ENCODE peak calls at places on chromosome 22, in four cellular contexts. M is activated T-cell treated with anti-CD3 and anti-CD28 coated beads, Interleukin-2, amount 50 U/mL, for 72 hours; Z is iris pigment epithelial cell; N is psoas muscle. T is an unnamed sample.
A peak's percentile ranks its signal among the peaks of the same experiment; 100 is the strongest.

GRCh38 chr22:33735978-33736377 is 184.3 kb downstream of the LARGE1 start:
- DNase-seq in M (no peak), Z (no peak), N (no peak), T (no peak)

GRCh38 chr22:31719850-31720471 is 30.0 kb downstream of the PRR14L start:
- DNase-seq in M (no peak), Z (no peak), N (no peak), T (no peak)

GRCh38 chr22:37330200-37331033 is 48.1 kb downstream of the CYTH4 start:
- DNase-seq in M (peak; percentile 49), Z (peak; percentile 96), N (no peak), T (peak; percentile 83)

GRCh38 chr22:21962655-21962949 is 10.0 kb upstream of the PPM1F start:
- DNase-seq in M (no peak), Z (no peak), N (no peak), T (no peak)

GRCh38 chr22:32623943-32624342 is 149.3 kb downstream of the FBXO7 start:
- DNase-seq in M (no peak), Z (peak; percentile 88), N (peak; percentile 80), T (no peak)

GRCh38 chr22:32533265-32534068 is 58.9 kb downstream of the FBXO7 start:
- DNase-seq in M (no peak), Z (no peak), N (no peak), T (no peak)

GRCh38 chr22:43890901-43891331 is 897 bp downstream of the PNPLA5 start:
- DNase-seq in M (no peak), Z (no peak), N (peak; percentile 44), T (no peak)

GRCh38 chr22:43921361-43921760 is 2.2 kb upstream of the PNPLA3 start:
- DNase-seq in M (no peak), Z (no peak), N (no peak), T (no peak)

GRCh38 chr22:38455530-38456271 is 702 bp upstream of the KCNJ4 start:
- DNase-seq in M (no peak), Z (peak; percentile 24), N (no peak), T (peak; percentile 54)

GRCh38 chr22:49525366-49525765 is 302.3 kb downstream of the BRD1 start:
- DNase-seq in M (no peak), Z (no peak), N (no peak), T (no peak)

GRCh38 chr22:49586873-49587272 is 240.8 kb downstream of the BRD1 start:
- DNase-seq in M (no peak), Z (no peak), N (no peak), T (no peak)

GRCh38 chr22:18970180-18970947 is 34.3 kb upstream of the PRODH start:
- DNase-seq in M (peak; percentile 21), Z (no peak), N (peak; percentile 59), T (peak; percentile 37)

GRCh38 chr22:22208657-22209056 is 35.9 kb upstream of the VPREB1 start:
- DNase-seq in M (no peak), Z (no peak), N (no peak), T (no peak)

GRCh38 chr22:25709758-25710157 is 32.2 kb upstream of the MYO18B start:
- DNase-seq in M (peak; percentile 62), Z (no peak), N (no peak), T (peak; percentile 26)

GRCh38 chr22:27892064-27892463 is 27.0 kb downstream of the PITPNB start:
- DNase-seq in M (no peak), Z (no peak), N (no peak), T (no peak)

GRCh38 chr22:38418589-38418988 is 36.4 kb downstream of the KCNJ4 start:
- DNase-seq in M (no peak), Z (no peak), N (peak; percentile 27), T (no peak)

GRCh38 chr22:20905415-20906386 is 11.5 kb upstream of the CRKL start:
- DNase-seq in M (no peak), Z (peak; percentile 10), N (no peak), T (no peak)

GRCh38 chr22:27108425-27109114 is 451.2 kb downstream of the MIAT start:
- DNase-seq in M (no peak), Z (peak; percentile 68), N (peak; percentile 76), T (no peak)

GRCh38 chr22:44311855-44312170 is 938 bp downstream of the SHISAL1 start:
- DNase-seq in M (no peak), Z (peak; percentile 36), N (no peak), T (no peak)

GRCh38 chr22:19480173-19480568 is 451 bp downstream of the CDC45 start:
- DNase-seq in M (no peak), Z (no peak), N (no peak), T (no peak)

GRCh38 chr22:43643362-43643761 is 168.7 kb downstream of the EFCAB6 start:
- DNase-seq in M (no peak), Z (no peak), N (no peak), T (no peak)

GRCh38 chr22:37111156-37111717 is 1.7 kb upstream of the TMPRSS6 start:
- DNase-seq in M (no peak), Z (no peak), N (no peak), T (no peak)

GRCh38 chr22:37419370-37419915 is 7.8 kb downstream of the ELFN2 start:
- DNase-seq in M (no peak), Z (no peak), N (no peak), T (no peak)

GRCh38 chr22:28802595-28803087 is 2.3 kb upstream of the XBP1 start:
- DNase-seq in M (no peak), Z (no peak), N (no peak), T (no peak)

GRCh38 chr22:44357962-44358553 is 45.3 kb upstream of the SHISAL1 start:
- DNase-seq in M (no peak), Z (no peak), N (peak; percentile 46), T (no peak)

GRCh38 chr22:38135133-38135706 is 24.7 kb upstream of the BAIAP2L2 start:
- DNase-seq in M (no peak), Z (peak; percentile 81), N (no peak), T (no peak)

GRCh38 chr22:46763051-46763705 is 728 bp downstream of the TBC1D22A start:
- DNase-seq in M (peak; percentile 41), Z (peak; percentile 28), N (peak; percentile 82), T (peak; percentile 84)

GRCh38 chr22:38313384-38313955 is 3.8 kb downstream of the CSNK1E start:
- DNase-seq in M (no peak), Z (peak; percentile 94), N (peak; percentile 88), T (no peak)

T was measured in GM20000.